ENCODE peak calls at places on chromosomes 11 and 22, in six cellular contexts. R, G, P, L, Q and Z are unnamed samples.

GRCh38 chr11:71240865-71241691 is 11.3 kb downstream of the SHANK2 start:
- DNase-seq in Q (peak), G (no peak), L (no peak), P (peak), R (no peak), Z (no peak)

GRCh38 chr22:22748297-22748743 is 103.9 kb downstream of the GGTLC2 start:
- DNase-seq in L (peak), G (peak), P (peak), Q (peak), R (no peak), Z (no peak)

GRCh38 chr11:72969894-72970335 is 155.7 kb downstream of the ATG16L2 start:
- DNase-seq in L (no peak), G (no peak), Q (peak), R (no peak), P (peak), Z (no peak)

GRCh38 chr11:117823294-117823940 is 1.1 kb downstream of the FXYD2 start:
- DNase-seq in R (no peak), P (no peak), L (no peak), Q (no peak), G (no peak), Z (peak)

GRCh38 chr11:72443016-72443415 is 8.7 kb upstream of the CLPB start:
- DNase-seq in G (no peak), P (peak), L (no peak), Q (peak), R (no peak), Z (no peak)

GRCh38 chr22:33931406-33931805 is 11.1 kb upstream of the LARGE1 start:
- DNase-seq in L (no peak), R (no peak), P (no peak), Q (no peak), G (no peak), Z (no peak)

GRCh38 chr11:15826826-15827225 is 529.5 kb downstream of the SOX6 start:
- DNase-seq in R (peak), P (peak), G (peak), Q (no peak), L (no peak), Z (peak)

GRCh38 chr22:35506259-35506570 is 34.4 kb upstream of the RASD2 start:
- DNase-seq in L (no peak), Q (peak), G (no peak), P (no peak), R (no peak), Z (no peak)

GRCh38 chr11:122271747-122272146 is 155.7 kb upstream of the BLID start:
- DNase-seq in L (no peak), G (no peak), P (no peak), R (no peak), Q (no peak), Z (no peak)

GRCh38 chr11:12744831-12745502 is 70.7 kb downstream of the TEAD1 start:
- DNase-seq in Q (peak), L (no peak), P (no peak), G (peak), R (no peak), Z (no peak)

GRCh38 chr11:72760543-72761400 is 8.6 kb upstream of the ARAP1 start:
- DNase-seq in P (peak), L (no peak), Q (peak), G (peak), R (no peak), Z (no peak)

GRCh38 chr11:104968856-104969776 is 742 bp upstream of the CASP4 start:
- DNase-seq in L (no peak), R (peak), Q (peak), P (peak), G (peak), Z (peak)

GRCh38 chr22:22060200-22061084 is 77.9 kb upstream of the TOP3B start:
- DNase-seq in P (peak), L (peak), G (peak), Q (peak), R (peak), Z (peak)

GRCh38 chr22:47345025-47345424 is 582.6 kb downstream of the TBC1D22A start:
- DNase-seq in P (no peak), R (peak), Q (no peak), L (peak), G (no peak), Z (no peak)

GRCh38 chr22:31944700-31945477 is 554 bp downstream of the YWHAH start:
- DNase-seq in R (no peak), L (peak), G (no peak), P (no peak), Q (no peak), Z (peak)

GRCh38 chr22:50502628-50503474 is 4.7 kb downstream of the LMF2 start:
- DNase-seq in Q (no peak), L (no peak), R (peak), G (no peak), P (no peak), Z (no peak)

GRCh38 chr11:44342616-44343015 is 32.7 kb upstream of the ALX4 start:
- DNase-seq in P (no peak), R (no peak), Q (no peak), G (no peak), L (no peak), Z (no peak)

GRCh38 chr11:112085822-112086421 is 634 bp downstream of the TIMM8B start:
- DNase-seq in L (peak), Q (peak), P (peak), R (no peak), G (no peak), Z (no peak)

GRCh38 chr11:43866520-43866919 is 14.1 kb upstream of the ALKBH3 start:
- DNase-seq in G (no peak), L (no peak), Q (peak), R (no peak), P (peak), Z (no peak)

GRCh38 chr11:132114185-132114584 is 743.8 kb downstream of the NTM start:
- DNase-seq in L (no peak), Q (peak), G (peak), R (peak), P (no peak), Z (no peak)

GRCh38 chr11:79342686-79343085 is 98.1 kb downstream of the TENM4 start:
- DNase-seq in L (no peak), P (no peak), G (no peak), R (no peak), Q (no peak), Z (no peak)

GRCh38 chr11:128709402-128709801 is 15.5 kb downstream of the FLI1 start:
- DNase-seq in R (no peak), Q (peak), L (no peak), P (peak), G (no peak), Z (no peak)

GRCh38 chr11:11416502-11416901 is 63.5 kb upstream of the CSNK2A3 start:
- DNase-seq in R (no peak), L (no peak), G (no peak), Q (peak), P (peak), Z (no peak)

GRCh38 chr22:45105281-45105700 is 58.4 kb upstream of the NUP50 start:
- DNase-seq in L (no peak), R (no peak), P (no peak), G (peak), Q (peak), Z (no peak)

GRCh38 chr11:79415411-79415810 is 25.4 kb downstream of the TENM4 start:
- DNase-seq in L (no peak), G (no peak), P (no peak), R (no peak), Q (peak), Z (no peak)

GRCh38 chr11:59918494-59918893 is 19.7 kb upstream of the OOSP1 start:
- DNase-seq in Q (no peak), G (no peak), R (no peak), L (no peak), P (peak), Z (no peak)

GRCh38 chr11:127789887-127790286 is 789.3 kb upstream of the KIRREL3 start:
- DNase-seq in L (no peak), P (no peak), R (peak), G (peak), Q (peak), Z (no peak)

GRCh38 chr11:104163100-104164027 is 583 bp downstream of the PDGFD start:
- DNase-seq in P (peak), R (peak), L (peak), Q (peak), G (no peak), Z (no peak)

GRCh38 chr22:37623075-37624016 is 14.7 kb downstream of the GGA1 start:
- DNase-seq in P (peak), G (no peak), Q (peak), L (peak), R (peak), Z (peak)

GRCh38 chr11:115170133-115170815 is 333.9 kb downstream of the CADM1 start:
- DNase-seq in P (peak), Q (peak), R (no peak), G (peak), L (no peak), Z (no peak)

GRCh38 chr11:65041206-65042035 is at the start of gene SAC3D1:
- DNase-seq in Q (peak), P (no peak), L (no peak), G (peak), R (peak), Z (peak)